ENCODE peak calls at places on chromosomes 4 and X, in nine cellular contexts. One of them, this sample, is unnamed.

GRCh38 chr4:477686-478085 is 21.3 kb downstream of the ZNF721 start:
- DNase-seq in PC-3: no peak
- DNase-seq in IMR-90: no peak
- DNase-seq in mammary epithelial cell: no peak
- DNase-seq in astrocyte: no peak
- DNase-seq in kidney: no peak
- DNase-seq in adipocyte: no peak
- DNase-seq in endodermal cell: no peak
- DNase-seq in GM23248: no peak
- DNase-seq in this sample: no peak

GRCh38 chr4:29829067-29829466 is 891.1 kb upstream of the PCDH7 start:
- DNase-seq in PC-3: no peak
- DNase-seq in IMR-90: no peak
- DNase-seq in mammary epithelial cell: no peak
- DNase-seq in astrocyte: no peak
- DNase-seq in kidney: no peak
- DNase-seq in adipocyte: no peak
- DNase-seq in endodermal cell: no peak
- DNase-seq in GM23248: no peak
- DNase-seq in this sample: no peak

GRCh38 chr4:140856692-140857091 is 100.5 kb upstream of the TBC1D9 start:
- DNase-seq in PC-3: peak; percentile 51
- DNase-seq in IMR-90: peak; percentile 22
- DNase-seq in mammary epithelial cell: peak; percentile 85
- DNase-seq in astrocyte: peak; percentile 86
- DNase-seq in kidney: no peak
- DNase-seq in adipocyte: peak; percentile 38
- DNase-seq in endodermal cell: peak; percentile 89
- DNase-seq in GM23248: peak; percentile 80
- DNase-seq in this sample: no peak

GRCh38 chrX:20128678-20129077 is 12.0 kb upstream of the MAP7D2 start:
- DNase-seq in PC-3: no peak
- DNase-seq in IMR-90: no peak
- DNase-seq in mammary epithelial cell: peak; percentile 6
- DNase-seq in astrocyte: no peak
- DNase-seq in kidney: no peak
- DNase-seq in adipocyte: no peak
- DNase-seq in endodermal cell: no peak
- DNase-seq in GM23248: no peak
- DNase-seq in this sample: no peak

GRCh38 chr4:109574443-109574850 is 14.4 kb downstream of the MCUB start:
- DNase-seq in PC-3: peak; percentile 11
- DNase-seq in IMR-90: no peak
- DNase-seq in mammary epithelial cell: no peak
- DNase-seq in astrocyte: no peak
- DNase-seq in kidney: no peak
- DNase-seq in adipocyte: no peak
- DNase-seq in endodermal cell: no peak
- DNase-seq in GM23248: peak; percentile 19
- DNase-seq in this sample: peak; percentile 28

GRCh38 chrX:130772313-130773140 is 130.5 kb downstream of the ENOX2 start:
- DNase-seq in PC-3: peak; percentile 82
- DNase-seq in IMR-90: peak; percentile 73
- DNase-seq in mammary epithelial cell: peak; percentile 36
- DNase-seq in astrocyte: peak; percentile 71
- DNase-seq in kidney: no peak
- DNase-seq in adipocyte: peak; percentile 44
- DNase-seq in endodermal cell: no peak
- DNase-seq in GM23248: peak; percentile 83
- DNase-seq in this sample: no peak

GRCh38 chr4:41580007-41580406 is 42.0 kb downstream of the LIMCH1 start:
- DNase-seq in PC-3: no peak
- DNase-seq in IMR-90: no peak
- DNase-seq in mammary epithelial cell: no peak
- DNase-seq in astrocyte: no peak
- DNase-seq in kidney: no peak
- DNase-seq in adipocyte: no peak
- DNase-seq in endodermal cell: no peak
- DNase-seq in GM23248: no peak
- DNase-seq in this sample: no peak

GRCh38 chrX:153190384-153190783 is 11.3 kb downstream of the MAGEA1 start:
- DNase-seq in PC-3: no peak
- DNase-seq in IMR-90: no peak
- DNase-seq in mammary epithelial cell: no peak
- DNase-seq in astrocyte: no peak
- DNase-seq in kidney: no peak
- DNase-seq in adipocyte: no peak
- DNase-seq in endodermal cell: no peak
- DNase-seq in GM23248: no peak
- DNase-seq in this sample: no peak

GRCh38 chr4:15436515-15436914 is 8.7 kb downstream of the C1QTNF7 start:
- DNase-seq in PC-3: peak; percentile 22
- DNase-seq in IMR-90: peak; percentile 71
- DNase-seq in mammary epithelial cell: no peak
- DNase-seq in astrocyte: peak; percentile 41
- DNase-seq in kidney: no peak
- DNase-seq in adipocyte: peak; percentile 88
- DNase-seq in endodermal cell: no peak
- DNase-seq in GM23248: peak; percentile 22
- DNase-seq in this sample: no peak

DNA sequence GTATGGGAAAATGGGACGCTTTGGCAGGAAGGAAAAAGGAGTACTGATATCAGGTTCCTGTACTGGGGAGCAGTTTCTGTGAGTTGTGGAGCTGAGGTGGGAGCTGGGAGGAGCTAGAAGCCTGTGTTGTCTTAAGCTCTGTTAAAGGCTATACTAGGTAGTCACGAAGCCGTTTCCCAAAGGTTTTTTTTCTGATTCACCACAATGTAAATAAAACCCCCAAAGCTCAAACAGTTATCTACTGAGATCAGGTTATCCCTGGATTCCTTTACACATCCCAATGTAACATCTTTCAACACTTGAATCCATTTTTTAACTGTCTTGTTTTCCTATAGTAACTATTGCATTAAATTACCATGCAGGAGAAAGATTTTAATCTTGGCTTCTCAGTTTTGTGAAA is 297.4 kb upstream of the SFRP2 start:
- DNase-seq in PC-3: peak; percentile 66
- DNase-seq in IMR-90: no peak
- DNase-seq in mammary epithelial cell: peak; percentile 21
- DNase-seq in astrocyte: no peak
- DNase-seq in kidney: no peak
- DNase-seq in adipocyte: no peak
- DNase-seq in endodermal cell: no peak
- DNase-seq in GM23248: no peak
- DNase-seq in this sample: no peak
- H3K9ac ChIP-seq in PC-3: no peak overlapping the region
- H3K9ac ChIP-seq in IMR-90: no peak overlapping the region
- H3K9ac ChIP-seq in mammary epithelial cell: no peak overlapping the region
- H3K9ac ChIP-seq in astrocyte: no peak overlapping the region
- H3K9ac ChIP-seq in kidney: no peak overlapping the region
- H3K9ac ChIP-seq in adipocyte: no peak overlapping the region
- H3K9ac ChIP-seq in endodermal cell: no peak overlapping the region
- H3K9ac ChIP-seq in GM23248: no peak overlapping the region
- H3K9ac ChIP-seq in this sample: no peak overlapping the region

GRCh38 chr4:158929939-158930344 is 161.1 kb downstream of the FNIP2 start:
- DNase-seq in PC-3: no peak
- DNase-seq in IMR-90: no peak
- DNase-seq in mammary epithelial cell: no peak
- DNase-seq in astrocyte: no peak
- DNase-seq in kidney: no peak
- DNase-seq in adipocyte: no peak
- DNase-seq in endodermal cell: no peak
- DNase-seq in GM23248: no peak
- DNase-seq in this sample: no peak
- H3K4me3 ChIP-seq in PC-3: no peak overlapping the region
- H3K4me3 ChIP-seq in IMR-90: peak overlapping the region; percentile 12
- H3K4me3 ChIP-seq in mammary epithelial cell: no peak overlapping the region
- H3K4me3 ChIP-seq in astrocyte: no peak overlapping the region
- H3K4me3 ChIP-seq in kidney: no peak overlapping the region
- H3K4me3 ChIP-seq in adipocyte: no peak overlapping the region
- H3K4me3 ChIP-seq in endodermal cell: no peak overlapping the region
- H3K4me3 ChIP-seq in GM23248: no peak overlapping the region
- H3K4me3 ChIP-seq in this sample: no peak overlapping the region

GRCh38 chr4:151316645-151317044 is 8.8 kb downstream of the SH3D19 start:
- DNase-seq in PC-3: no peak
- DNase-seq in IMR-90: no peak
- DNase-seq in mammary epithelial cell: no peak
- DNase-seq in astrocyte: no peak
- DNase-seq in kidney: no peak
- DNase-seq in adipocyte: no peak
- DNase-seq in endodermal cell: no peak
- DNase-seq in GM23248: no peak
- DNase-seq in this sample: peak; percentile 56

GRCh38 chr4:151313306-151314028 is 11.9 kb downstream of the SH3D19 start:
- DNase-seq in PC-3: no peak
- DNase-seq in IMR-90: no peak
- DNase-seq in mammary epithelial cell: no peak
- DNase-seq in astrocyte: no peak
- DNase-seq in kidney: no peak
- DNase-seq in adipocyte: no peak
- DNase-seq in endodermal cell: no peak
- DNase-seq in GM23248: no peak
- DNase-seq in this sample: no peak

GRCh38 chr4:151315212-151315886 is 10.1 kb downstream of the SH3D19 start:
- DNase-seq in PC-3: peak; percentile 66
- DNase-seq in IMR-90: no peak
- DNase-seq in mammary epithelial cell: peak; percentile 56
- DNase-seq in astrocyte: peak; percentile 65
- DNase-seq in kidney: no peak
- DNase-seq in adipocyte: no peak
- DNase-seq in endodermal cell: no peak
- DNase-seq in GM23248: no peak
- DNase-seq in this sample: no peak

GRCh38 chr4:151318310-151319006 is 6.9 kb downstream of the SH3D19 start:
- DNase-seq in PC-3: no peak
- DNase-seq in IMR-90: no peak
- DNase-seq in mammary epithelial cell: no peak
- DNase-seq in astrocyte: no peak
- DNase-seq in kidney: no peak
- DNase-seq in adipocyte: no peak
- DNase-seq in endodermal cell: no peak
- DNase-seq in GM23248: no peak
- DNase-seq in this sample: no peak

GRCh38 chr4:151314509-151314908 is 10.9 kb downstream of the SH3D19 start:
- DNase-seq in PC-3: no peak
- DNase-seq in IMR-90: no peak
- DNase-seq in mammary epithelial cell: no peak
- DNase-seq in astrocyte: no peak
- DNase-seq in kidney: no peak
- DNase-seq in adipocyte: no peak
- DNase-seq in endodermal cell: no peak
- DNase-seq in GM23248: no peak
- DNase-seq in this sample: no peak
- H3K9ac ChIP-seq in PC-3: no peak overlapping the region
- H3K9ac ChIP-seq in IMR-90: no peak overlapping the region
- H3K9ac ChIP-seq in mammary epithelial cell: no peak overlapping the region
- H3K9ac ChIP-seq in astrocyte: no peak overlapping the region
- H3K9ac ChIP-seq in kidney: peak overlapping the region; percentile 48
- H3K9ac ChIP-seq in adipocyte: no peak overlapping the region
- H3K9ac ChIP-seq in endodermal cell: no peak overlapping the region
- H3K9ac ChIP-seq in GM23248: no peak overlapping the region
- H3K9ac ChIP-seq in this sample: peak overlapping the region; percentile 6

GRCh38 chrX:47380268-47380667 is 9.9 kb downstream of the ZNF157 start:
- DNase-seq in PC-3: peak; percentile 62
- DNase-seq in IMR-90: no peak
- DNase-seq in mammary epithelial cell: peak; percentile 45
- DNase-seq in astrocyte: no peak
- DNase-seq in kidney: no peak
- DNase-seq in adipocyte: no peak
- DNase-seq in endodermal cell: no peak
- DNase-seq in GM23248: no peak
- DNase-seq in this sample: peak; percentile 29
- H3K4me3 ChIP-seq in PC-3: peak overlapping the region; percentile 31
- H3K4me3 ChIP-seq in IMR-90: no peak overlapping the region
- H3K4me3 ChIP-seq in mammary epithelial cell: no peak overlapping the region
- H3K4me3 ChIP-seq in astrocyte: no peak overlapping the region
- H3K4me3 ChIP-seq in kidney: no peak overlapping the region
- H3K4me3 ChIP-seq in adipocyte: no peak overlapping the region
- H3K4me3 ChIP-seq in endodermal cell: no peak overlapping the region
- H3K4me3 ChIP-seq in GM23248: no peak overlapping the region
- H3K4me3 ChIP-seq in this sample: no peak overlapping the region

GRCh38 chrX:107755721-107756120 is 19.9 kb downstream of the TSC22D3 start:
- DNase-seq in PC-3: no peak
- DNase-seq in IMR-90: no peak
- DNase-seq in mammary epithelial cell: no peak
- DNase-seq in astrocyte: no peak
- DNase-seq in kidney: no peak
- DNase-seq in adipocyte: no peak
- DNase-seq in endodermal cell: no peak
- DNase-seq in GM23248: no peak
- DNase-seq in this sample: no peak

GRCh38 chrX:107752714-107753113 is 22.9 kb downstream of the TSC22D3 start:
- DNase-seq in PC-3: no peak
- DNase-seq in IMR-90: no peak
- DNase-seq in mammary epithelial cell: no peak
- DNase-seq in astrocyte: no peak
- DNase-seq in kidney: no peak
- DNase-seq in adipocyte: no peak
- DNase-seq in endodermal cell: peak; percentile 47
- DNase-seq in GM23248: no peak
- DNase-seq in this sample: no peak

GRCh38 chrX:107752037-107752436 is 23.6 kb downstream of the TSC22D3 start:
- DNase-seq in PC-3: no peak
- DNase-seq in IMR-90: no peak
- DNase-seq in mammary epithelial cell: no peak
- DNase-seq in astrocyte: no peak
- DNase-seq in kidney: no peak
- DNase-seq in adipocyte: no peak
- DNase-seq in endodermal cell: no peak
- DNase-seq in GM23248: no peak
- DNase-seq in this sample: no peak

GRCh38 chrX:107751127-107751526 is 24.5 kb downstream of the TSC22D3 start:
- DNase-seq in PC-3: no peak
- DNase-seq in IMR-90: no peak
- DNase-seq in mammary epithelial cell: no peak
- DNase-seq in astrocyte: no peak
- DNase-seq in kidney: no peak
- DNase-seq in adipocyte: no peak
- DNase-seq in endodermal cell: no peak
- DNase-seq in GM23248: no peak
- DNase-seq in this sample: no peak

DNA sequence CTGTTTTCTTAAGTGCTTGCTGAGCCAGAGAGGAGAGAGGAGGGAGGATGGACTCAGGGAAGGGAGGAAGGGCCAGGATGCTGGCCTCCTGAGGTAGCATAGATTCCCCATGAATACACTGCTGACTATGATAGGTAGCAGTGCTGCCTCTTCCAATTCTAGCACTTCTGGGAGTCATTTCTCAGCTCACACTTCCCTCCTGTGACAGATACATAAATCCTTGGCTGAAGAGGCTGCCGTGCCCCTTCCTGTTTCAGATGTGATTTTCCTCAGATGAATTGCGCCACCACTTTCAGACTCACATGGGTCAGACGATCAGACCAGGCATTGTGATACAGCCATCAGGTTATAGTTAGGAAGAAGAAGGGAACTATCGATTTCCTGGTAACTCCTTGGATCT is 22.4 kb downstream of the TSC22D3 start:
- DNase-seq in PC-3: no peak
- DNase-seq in IMR-90: no peak
- DNase-seq in mammary epithelial cell: no peak
- DNase-seq in astrocyte: no peak
- DNase-seq in kidney: no peak
- DNase-seq in adipocyte: no peak
- DNase-seq in endodermal cell: no peak
- DNase-seq in GM23248: no peak
- DNase-seq in this sample: no peak
- H3K9ac ChIP-seq in PC-3: no peak overlapping the region
- H3K9ac ChIP-seq in IMR-90: no peak overlapping the region
- H3K9ac ChIP-seq in mammary epithelial cell: no peak overlapping the region
- H3K9ac ChIP-seq in astrocyte: no peak overlapping the region
- H3K9ac ChIP-seq in kidney: no peak overlapping the region
- H3K9ac ChIP-seq in adipocyte: no peak overlapping the region
- H3K9ac ChIP-seq in endodermal cell: no peak overlapping the region
- H3K9ac ChIP-seq in GM23248: no peak overlapping the region
- H3K9ac ChIP-seq in this sample: no peak overlapping the region

This sample was measured in colonic mucosa.